ENCODE peak calls at places on chromosomes 12 and 14, in eight cellular contexts. One of them, this sample, is unnamed.

GRCh38 chr12:3196488-3196887 is 119.3 kb downstream of the TSPAN9 start:
- DNase-seq in choroid plexus epithelial cell: no peak
- DNase-seq in cardiac fibroblast: no peak
- DNase-seq in NCI-H510A treated with DMSO at 0.1 percent for 48 hours: no peak
- DNase-seq in activated naive CD4-positive, alpha-beta T cell: no peak
- DNase-seq in hepatocyte: no peak
- DNase-seq in iris pigment epithelial cell: no peak
- DNase-seq in cardiac muscle cell: no peak
- DNase-seq in this sample: no peak

GRCh38 chr12:130761537-130762318 is 45.6 kb upstream of the RIMBP2 start:
- DNase-seq in choroid plexus epithelial cell: peak; percentile 78
- DNase-seq in cardiac fibroblast: peak; percentile 75
- DNase-seq in NCI-H510A treated with DMSO at 0.1 percent for 48 hours: peak; percentile 55
- DNase-seq in activated naive CD4-positive, alpha-beta T cell: peak; percentile 31
- DNase-seq in hepatocyte: peak; percentile 57
- DNase-seq in iris pigment epithelial cell: peak; percentile 63
- DNase-seq in cardiac muscle cell: peak; percentile 58
- DNase-seq in this sample: peak; percentile 53

GRCh38 chr12:81874166-81874565 is 115.0 kb upstream of the PPFIA2 start:
- DNase-seq in choroid plexus epithelial cell: no peak
- DNase-seq in cardiac fibroblast: no peak
- DNase-seq in NCI-H510A treated with DMSO at 0.1 percent for 48 hours: no peak
- DNase-seq in activated naive CD4-positive, alpha-beta T cell: no peak
- DNase-seq in hepatocyte: no peak
- DNase-seq in iris pigment epithelial cell: no peak
- DNase-seq in cardiac muscle cell: no peak
- DNase-seq in this sample: no peak

GRCh38 chr12:113370923-113371682 is 12.7 kb downstream of the PLBD2 start:
- DNase-seq in choroid plexus epithelial cell: no peak
- DNase-seq in cardiac fibroblast: no peak
- DNase-seq in NCI-H510A treated with DMSO at 0.1 percent for 48 hours: no peak
- DNase-seq in activated naive CD4-positive, alpha-beta T cell: no peak
- DNase-seq in hepatocyte: no peak
- DNase-seq in iris pigment epithelial cell: no peak
- DNase-seq in cardiac muscle cell: no peak
- DNase-seq in this sample: no peak

GRCh38 chr12:95083938-95084337 is 10.5 kb upstream of the NR2C1 start:
- DNase-seq in choroid plexus epithelial cell: peak; percentile 83
- DNase-seq in cardiac fibroblast: peak; percentile 36
- DNase-seq in NCI-H510A treated with DMSO at 0.1 percent for 48 hours: no peak
- DNase-seq in activated naive CD4-positive, alpha-beta T cell: no peak
- DNase-seq in hepatocyte: peak; percentile 30
- DNase-seq in iris pigment epithelial cell: peak; percentile 51
- DNase-seq in cardiac muscle cell: peak; percentile 40
- DNase-seq in this sample: peak; percentile 90

GRCh38 chr14:24224618-24225071 is 7.5 kb downstream of the NEDD8 start:
- DNase-seq in choroid plexus epithelial cell: peak; percentile 91
- DNase-seq in cardiac fibroblast: peak; percentile 96
- DNase-seq in NCI-H510A treated with DMSO at 0.1 percent for 48 hours: no peak
- DNase-seq in activated naive CD4-positive, alpha-beta T cell: no peak
- DNase-seq in hepatocyte: no peak
- DNase-seq in iris pigment epithelial cell: peak; percentile 95
- DNase-seq in cardiac muscle cell: no peak
- DNase-seq in this sample: peak; percentile 76

GRCh38 chr12:64551676-64552075 is 58.6 kb upstream of the RASSF3 start:
- DNase-seq in choroid plexus epithelial cell: peak; percentile 33
- DNase-seq in cardiac fibroblast: no peak
- DNase-seq in NCI-H510A treated with DMSO at 0.1 percent for 48 hours: no peak
- DNase-seq in activated naive CD4-positive, alpha-beta T cell: no peak
- DNase-seq in hepatocyte: no peak
- DNase-seq in iris pigment epithelial cell: no peak
- DNase-seq in cardiac muscle cell: no peak
- DNase-seq in this sample: peak; percentile 42

GRCh38 chr12:54159140-54159539 is 29.6 kb downstream of the SMUG1 start:
- DNase-seq in choroid plexus epithelial cell: peak; percentile 3
- DNase-seq in cardiac fibroblast: no peak
- DNase-seq in NCI-H510A treated with DMSO at 0.1 percent for 48 hours: peak; percentile 93
- DNase-seq in activated naive CD4-positive, alpha-beta T cell: no peak
- DNase-seq in hepatocyte: peak; percentile 75
- DNase-seq in iris pigment epithelial cell: peak; percentile 11
- DNase-seq in cardiac muscle cell: peak; percentile 51
- DNase-seq in this sample: no peak

GRCh38 chr12:48744251-48745008 is 27.9 kb upstream of the CCNT1 start:
- DNase-seq in choroid plexus epithelial cell: no peak
- DNase-seq in cardiac fibroblast: no peak
- DNase-seq in NCI-H510A treated with DMSO at 0.1 percent for 48 hours: no peak
- DNase-seq in activated naive CD4-positive, alpha-beta T cell: no peak
- DNase-seq in hepatocyte: no peak
- DNase-seq in iris pigment epithelial cell: no peak
- DNase-seq in cardiac muscle cell: no peak
- DNase-seq in this sample: no peak

GRCh38 chr12:14954269-14954668 is 7.1 kb downstream of the ARHGDIB start:
- DNase-seq in choroid plexus epithelial cell: no peak
- DNase-seq in cardiac fibroblast: no peak
- DNase-seq in NCI-H510A treated with DMSO at 0.1 percent for 48 hours: peak; percentile 75
- DNase-seq in activated naive CD4-positive, alpha-beta T cell: no peak
- DNase-seq in hepatocyte: no peak
- DNase-seq in iris pigment epithelial cell: peak; percentile 41
- DNase-seq in cardiac muscle cell: no peak
- DNase-seq in this sample: no peak

This sample was measured in fibroblast of the aortic adventitia.